ENCODE peak calls at places on chromosomes 3 and 15, in four cellular contexts. One of them, this sample, is unnamed.
A peak's percentile ranks its signal among the peaks of the same experiment; 100 is the strongest.

GRCh38 chr3:46953265-46954010 is 23.1 kb downstream of the CCDC12 start:
- DNase-seq in SK-N-SH: no peak
- DNase-seq in A673: no peak
- DNase-seq in CD8-positive, alpha-beta T cell: no peak
- DNase-seq in this sample: no peak

GRCh38 chr3:31077021-31077601 is 182.7 kb upstream of the GADL1 start:
- DNase-seq in SK-N-SH: no peak
- DNase-seq in A673: peak; percentile 9
- DNase-seq in CD8-positive, alpha-beta T cell: no peak
- DNase-seq in this sample: peak; percentile 15

GRCh38 chr3:167941234-167941995 is 154.3 kb downstream of the GOLIM4 start:
- DNase-seq in SK-N-SH: no peak
- DNase-seq in A673: peak; percentile 81
- DNase-seq in CD8-positive, alpha-beta T cell: no peak
- DNase-seq in this sample: no peak

GRCh38 chr15:65318870-65319356 is 14.4 kb downstream of the RNU5B-1 start:
- DNase-seq in SK-N-SH: peak; percentile 86
- DNase-seq in A673: peak; percentile 89
- DNase-seq in CD8-positive, alpha-beta T cell: peak; percentile 67
- DNase-seq in this sample: no peak

GRCh38 chr3:172272699-172273098 is 175.6 kb downstream of the GHSR start:
- DNase-seq in SK-N-SH: no peak
- DNase-seq in A673: peak; percentile 55
- DNase-seq in CD8-positive, alpha-beta T cell: no peak
- DNase-seq in this sample: no peak

GRCh38 chr3:192042116-192042515 is 581.2 kb downstream of the PYDC2 start:
- DNase-seq in SK-N-SH: no peak
- DNase-seq in A673: no peak
- DNase-seq in CD8-positive, alpha-beta T cell: no peak
- DNase-seq in this sample: peak; percentile 59

GRCh38 chr3:50243552-50243895 is 7.5 kb downstream of the GNAI2 start:
- DNase-seq in SK-N-SH: no peak
- DNase-seq in A673: no peak
- DNase-seq in CD8-positive, alpha-beta T cell: no peak
- DNase-seq in this sample: no peak

GRCh38 chr3:45137656-45138181 is 8.5 kb downstream of the CDCP1 start:
- DNase-seq in SK-N-SH: no peak
- DNase-seq in A673: peak; percentile 49
- DNase-seq in CD8-positive, alpha-beta T cell: no peak
- DNase-seq in this sample: no peak

GRCh38 chr15:61318276-61318675 is 89.2 kb upstream of the RORA start:
- DNase-seq in SK-N-SH: peak; percentile 5
- DNase-seq in A673: no peak
- DNase-seq in CD8-positive, alpha-beta T cell: no peak
- DNase-seq in this sample: no peak

GRCh38 chr15:55766676-55767075 is 23.7 kb upstream of the PRTG start:
- DNase-seq in SK-N-SH: no peak
- DNase-seq in A673: no peak
- DNase-seq in CD8-positive, alpha-beta T cell: no peak
- DNase-seq in this sample: no peak

GRCh38 chr3:7978104-7978457 is 523.5 kb upstream of the LMCD1 start:
- DNase-seq in SK-N-SH: peak; percentile 42
- DNase-seq in A673: peak; percentile 89
- DNase-seq in CD8-positive, alpha-beta T cell: no peak
- DNase-seq in this sample: no peak

GRCh38 chr3:139117136-139117675 is 72.5 kb upstream of the PRR23C start:
- DNase-seq in SK-N-SH: no peak
- DNase-seq in A673: no peak
- DNase-seq in CD8-positive, alpha-beta T cell: no peak
- DNase-seq in this sample: no peak

GRCh38 chr15:81279621-81280051 is 44.3 kb downstream of the STARD5 start:
- DNase-seq in SK-N-SH: no peak
- DNase-seq in A673: no peak
- DNase-seq in CD8-positive, alpha-beta T cell: no peak
- DNase-seq in this sample: no peak

GRCh38 chr3:119550090-119550910 is 9.1 kb downstream of the CD80 start:
- DNase-seq in SK-N-SH: no peak
- DNase-seq in A673: no peak
- DNase-seq in CD8-positive, alpha-beta T cell: no peak
- DNase-seq in this sample: peak; percentile 59

GRCh38 chr15:93477188-93477587 is 388.2 kb upstream of the RGMA start:
- DNase-seq in SK-N-SH: no peak
- DNase-seq in A673: no peak
- DNase-seq in CD8-positive, alpha-beta T cell: no peak
- DNase-seq in this sample: no peak

GRCh38 chr15:45495588-45495987 is 27.0 kb downstream of the SLC30A4 start:
- DNase-seq in SK-N-SH: no peak
- DNase-seq in A673: no peak
- DNase-seq in CD8-positive, alpha-beta T cell: no peak
- DNase-seq in this sample: no peak

GRCh38 chr3:61829301-61830110 is 268.1 kb downstream of the PTPRG start:
- DNase-seq in SK-N-SH: no peak
- DNase-seq in A673: no peak
- DNase-seq in CD8-positive, alpha-beta T cell: no peak
- DNase-seq in this sample: no peak
- TF ChIP-seq CTCF in SK-N-SH: no peak
- TF ChIP-seq CTCF in A673: no peak
- TF ChIP-seq CTCF in CD8-positive, alpha-beta T cell: no peak
- TF ChIP-seq CTCF in this sample: no peak

GRCh38 chr15:70530035-70530499 is 233.3 kb downstream of the UACA start:
- DNase-seq in SK-N-SH: no peak
- DNase-seq in A673: no peak
- DNase-seq in CD8-positive, alpha-beta T cell: no peak
- DNase-seq in this sample: no peak

GRCh38 chr15:70528816-70529215 is 234.5 kb downstream of the UACA start:
- DNase-seq in SK-N-SH: no peak
- DNase-seq in A673: no peak
- DNase-seq in CD8-positive, alpha-beta T cell: no peak
- DNase-seq in this sample: no peak

GRCh38 chr15:70526974-70527325 is 236.4 kb downstream of the UACA start:
- DNase-seq in SK-N-SH: no peak
- DNase-seq in A673: no peak
- DNase-seq in CD8-positive, alpha-beta T cell: no peak
- DNase-seq in this sample: no peak

GRCh38 chr15:70526221-70526973 is 237.0 kb downstream of the UACA start:
- DNase-seq in SK-N-SH: peak; percentile 77
- DNase-seq in A673: peak; percentile 97
- DNase-seq in CD8-positive, alpha-beta T cell: no peak
- DNase-seq in this sample: no peak

GRCh38 chr15:70528270-70528706 is 235.1 kb downstream of the UACA start:
- DNase-seq in SK-N-SH: no peak
- DNase-seq in A673: peak; percentile 85
- DNase-seq in CD8-positive, alpha-beta T cell: peak; percentile 42
- DNase-seq in this sample: peak; percentile 80
- H3K27me3 ChIP-seq in SK-N-SH: no peaks in the 10 kb centered on the region
- H3K27me3 ChIP-seq in A673: no peaks in the 10 kb centered on the region
- H3K27me3 ChIP-seq in CD8-positive, alpha-beta T cell: no peaks in the 10 kb centered on the region
- H3K27me3 ChIP-seq in this sample: no peaks in the 10 kb centered on the region

GRCh38 chr3:43998374-43998840 is 243.3 kb upstream of the TOPAZ1 start:
- DNase-seq in SK-N-SH: no peak
- DNase-seq in A673: peak; percentile 15
- DNase-seq in CD8-positive, alpha-beta T cell: no peak
- DNase-seq in this sample: no peak
- H3K4me3 ChIP-seq in SK-N-SH: peak overlapping the region; percentile 80
- H3K4me3 ChIP-seq in A673: peak overlapping the region; percentile 63
- H3K4me3 ChIP-seq in CD8-positive, alpha-beta T cell: peak overlapping the region; percentile 35
- H3K4me3 ChIP-seq in this sample: peak overlapping the region; percentile 60

DNA sequence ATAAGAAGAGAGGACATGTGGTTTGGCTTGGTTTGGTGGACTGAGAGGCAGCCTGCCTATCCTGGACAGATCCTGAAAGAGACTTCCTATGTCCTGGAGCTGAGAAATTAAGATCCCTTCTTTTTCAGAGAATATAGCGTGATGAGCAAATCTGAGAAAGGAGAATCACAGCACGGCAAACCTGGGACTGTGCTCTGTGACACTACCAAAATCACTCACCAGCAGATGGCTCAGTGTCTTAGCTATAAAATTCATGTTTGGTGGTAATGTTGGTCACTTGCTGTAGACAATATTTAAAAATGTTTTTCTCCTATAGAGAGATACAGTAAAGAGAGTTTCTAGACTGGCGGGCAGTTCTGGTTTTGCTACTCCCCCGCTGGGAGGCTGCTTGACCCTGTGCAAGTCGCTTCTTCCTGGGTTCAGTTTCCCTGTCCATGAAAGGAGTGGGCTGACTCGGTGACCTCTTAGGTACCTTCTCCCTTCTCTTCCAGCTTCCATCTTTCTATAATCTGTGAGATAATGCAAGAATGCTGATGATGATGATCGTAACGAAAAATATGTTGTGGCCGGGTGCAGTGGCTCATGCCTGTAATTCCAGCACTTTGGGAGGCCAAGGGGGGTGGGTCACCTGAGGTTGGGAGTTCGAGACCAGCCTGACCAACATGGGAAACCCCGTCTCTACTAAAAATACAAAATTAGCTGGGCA is 7.6 kb upstream of the HES1 start:
- DNase-seq in SK-N-SH: no peak
- DNase-seq in A673: no peak
- DNase-seq in CD8-positive, alpha-beta T cell: no peak
- DNase-seq in this sample: no peak
- TF ChIP-seq CTCF in SK-N-SH: no peak
- TF ChIP-seq CTCF in A673: no peak
- TF ChIP-seq CTCF in CD8-positive, alpha-beta T cell: no peak
- TF ChIP-seq CTCF in this sample: peak; percentile 33

GRCh38 chr3:182214406-182214805 is 502.7 kb downstream of the SOX2 start:
- DNase-seq in SK-N-SH: no peak
- DNase-seq in A673: no peak
- DNase-seq in CD8-positive, alpha-beta T cell: no peak
- DNase-seq in this sample: no peak
- H3K27me3 ChIP-seq in SK-N-SH: no peaks in the 10 kb centered on the region
- H3K27me3 ChIP-seq in A673: no peaks in the 10 kb centered on the region
- H3K27me3 ChIP-seq in CD8-positive, alpha-beta T cell: no peaks in the 10 kb centered on the region
- H3K27me3 ChIP-seq in this sample: no peaks in the 10 kb centered on the region

GRCh38 chr15:74613089-74613952 is 2.3 kb upstream of the CLK3 start:
- DNase-seq in SK-N-SH: no peak
- DNase-seq in A673: no peak
- DNase-seq in CD8-positive, alpha-beta T cell: no peak
- DNase-seq in this sample: no peak
- H3K4me3 ChIP-seq in SK-N-SH: no peak overlapping the region
- H3K4me3 ChIP-seq in A673: no peak overlapping the region
- H3K4me3 ChIP-seq in CD8-positive, alpha-beta T cell: no peak overlapping the region
- H3K4me3 ChIP-seq in this sample: no peak overlapping the region

DNA sequence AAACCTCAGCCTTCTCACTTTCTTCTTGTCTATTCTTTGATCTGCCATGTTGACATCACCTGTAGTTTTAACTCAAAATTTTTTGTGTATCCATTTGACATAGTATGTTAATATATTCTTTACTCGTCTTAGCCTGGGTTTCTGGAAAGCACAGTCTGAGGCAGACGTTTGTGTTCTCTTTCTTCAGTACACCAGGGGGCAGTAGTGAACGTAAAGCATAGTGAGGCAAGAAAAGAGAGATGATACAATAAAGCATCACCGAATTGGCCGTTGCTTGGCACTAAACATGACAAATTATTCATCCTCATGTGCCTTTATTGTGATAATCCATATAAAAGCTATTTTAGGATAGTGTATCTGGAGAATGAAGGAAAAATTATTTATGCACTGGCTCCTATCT is 141.0 kb upstream of the MYRIP start:
- DNase-seq in SK-N-SH: peak; percentile 38
- DNase-seq in A673: peak; percentile 56
- DNase-seq in CD8-positive, alpha-beta T cell: no peak
- DNase-seq in this sample: peak; percentile 5
- TF ChIP-seq CTCF in SK-N-SH: peak; percentile 78
- TF ChIP-seq CTCF in A673: peak; percentile 57
- TF ChIP-seq CTCF in CD8-positive, alpha-beta T cell: peak; percentile 24
- TF ChIP-seq CTCF in this sample: peak; percentile 75

DNA sequence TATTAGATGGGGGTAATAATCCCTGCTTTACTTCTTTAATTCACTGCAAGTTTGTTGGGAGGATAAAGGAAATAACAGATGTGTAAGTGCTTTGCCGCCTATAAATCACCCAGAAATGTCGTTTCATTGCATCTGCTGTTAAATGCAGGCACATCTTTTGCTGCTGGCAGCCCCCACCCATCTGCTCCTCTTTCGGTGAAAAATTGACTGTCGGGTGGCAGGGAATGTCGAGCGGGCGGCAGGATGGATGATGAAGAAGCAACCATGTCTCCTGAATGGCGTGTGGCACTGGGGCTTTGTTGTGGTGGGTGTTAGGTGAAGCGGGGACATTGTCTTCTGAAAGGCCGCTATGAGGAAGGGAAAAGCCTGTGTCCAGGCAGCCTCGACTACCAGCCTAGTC is 528 bp upstream of the REC114 start:
- DNase-seq in SK-N-SH: no peak
- DNase-seq in A673: no peak
- DNase-seq in CD8-positive, alpha-beta T cell: no peak
- DNase-seq in this sample: no peak
- H3K27me3 ChIP-seq in SK-N-SH: peaks cover 13% of the 10 kb centered on the region
- H3K27me3 ChIP-seq in A673: peaks cover 74% of the 10 kb centered on the region
- H3K27me3 ChIP-seq in CD8-positive, alpha-beta T cell: no peaks in the 10 kb centered on the region
- H3K27me3 ChIP-seq in this sample: no peaks in the 10 kb centered on the region

GRCh38 chr3:78785004-78785403 is 982.8 kb downstream of the ROBO1 start:
- DNase-seq in SK-N-SH: no peak
- DNase-seq in A673: no peak
- DNase-seq in CD8-positive, alpha-beta T cell: no peak
- DNase-seq in this sample: no peak
- H3K4me3 ChIP-seq in SK-N-SH: no peak overlapping the region
- H3K4me3 ChIP-seq in A673: no peak overlapping the region
- H3K4me3 ChIP-seq in CD8-positive, alpha-beta T cell: no peak overlapping the region
- H3K4me3 ChIP-seq in this sample: no peak overlapping the region

DNA sequence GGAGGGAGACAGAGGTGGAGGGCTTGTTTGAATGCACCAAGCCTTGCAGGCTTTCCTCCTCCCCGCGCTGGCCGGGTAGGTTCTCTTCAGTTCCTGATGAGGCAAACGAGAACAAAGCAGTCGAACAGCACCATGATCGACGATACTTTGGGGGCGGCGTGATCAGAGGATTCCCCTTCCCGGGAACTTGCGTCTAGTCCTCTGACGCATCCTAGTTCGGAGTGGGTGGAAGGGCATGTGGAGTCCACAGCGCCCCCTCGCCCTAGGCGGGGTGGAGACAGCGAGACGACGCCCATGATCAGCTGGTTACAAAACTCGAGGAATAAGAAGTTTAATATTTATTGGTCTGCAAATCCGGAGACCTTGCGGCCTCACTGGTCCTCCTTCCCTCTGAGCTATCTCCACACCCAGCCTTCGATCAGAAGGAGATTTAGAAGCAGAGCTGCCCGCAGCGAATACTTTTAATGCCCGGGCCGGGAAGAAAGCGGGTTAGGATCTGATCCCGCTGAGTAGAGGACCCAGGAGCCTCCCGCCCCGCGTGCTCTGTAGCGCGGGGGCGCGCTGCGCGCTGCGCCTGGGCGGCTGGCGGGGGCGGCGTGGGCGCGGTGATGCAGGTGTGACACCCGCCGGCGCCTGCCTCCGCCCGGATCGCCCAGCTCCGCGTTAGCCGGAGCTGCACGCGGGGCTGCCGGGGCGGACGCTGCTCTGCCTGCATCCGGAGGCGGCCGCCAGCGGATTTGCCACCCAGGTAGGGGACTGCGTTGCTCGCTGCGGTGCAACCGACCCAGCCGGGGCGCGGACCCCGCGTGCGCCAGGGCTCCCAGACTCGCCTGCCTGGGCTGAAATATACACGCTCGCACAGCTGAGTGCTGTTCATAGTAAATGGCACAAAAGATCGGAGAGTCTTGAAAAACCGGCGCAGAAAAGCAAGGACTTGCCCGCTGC is at the start of gene SV2B:
- DNase-seq in SK-N-SH: peak; percentile 76
- DNase-seq in A673: peak; percentile 63
- DNase-seq in CD8-positive, alpha-beta T cell: peak; percentile 25
- DNase-seq in this sample: peak; percentile 70
- TF ChIP-seq CTCF in SK-N-SH: peak; percentile 36
- TF ChIP-seq CTCF in A673: peak; percentile 54
- TF ChIP-seq CTCF in CD8-positive, alpha-beta T cell: no peak
- TF ChIP-seq CTCF in this sample: peak; percentile 36

This sample was measured in GM06990.